ENCODE peak calls at places on chromosomes 6 and 20, in nine cellular contexts. One of them, this sample, is unnamed.
A peak's percentile ranks its signal among the peaks of the same experiment; 100 is the strongest.

GRCh38 chr6:68730291-68731054 is 95.4 kb downstream of the ADGRB3 start:
- DNase-seq in Panc1: no peak
- DNase-seq in mammary epithelial cell: no peak
- DNase-seq in CD4-positive, alpha-beta memory T cell: no peak
- DNase-seq in tibial artery: no peak
- DNase-seq in uterus: no peak
- DNase-seq in psoas muscle: no peak
- DNase-seq in effector memory CD4-positive, alpha-beta T cell: no peak
- DNase-seq in HCT116: no peak
- DNase-seq in this sample: no peak

GRCh38 chr20:32975698-32976674 is 28.2 kb downstream of the SUN5 start:
- DNase-seq in psoas muscle: no peak
- DNase-seq in Panc1: no peak
- DNase-seq in mammary epithelial cell: no peak
- DNase-seq in effector memory CD4-positive, alpha-beta T cell: no peak
- DNase-seq in tibial artery: no peak
- DNase-seq in uterus: no peak
- DNase-seq in HCT116: no peak
- DNase-seq in CD4-positive, alpha-beta memory T cell: no peak
- DNase-seq in this sample: no peak

GRCh38 chr20:59062057-59062456 is 19.5 kb upstream of the PRELID3B start:
- DNase-seq in Panc1: no peak
- DNase-seq in effector memory CD4-positive, alpha-beta T cell: no peak
- DNase-seq in uterus: no peak
- DNase-seq in HCT116: no peak
- DNase-seq in mammary epithelial cell: no peak
- DNase-seq in tibial artery: no peak
- DNase-seq in psoas muscle: no peak
- DNase-seq in CD4-positive, alpha-beta memory T cell: no peak
- DNase-seq in this sample: no peak

GRCh38 chr6:111276335-111276734 is 189.0 kb downstream of the SLC16A10 start:
- DNase-seq in tibial artery: no peak
- DNase-seq in Panc1: no peak
- DNase-seq in uterus: no peak
- DNase-seq in mammary epithelial cell: no peak
- DNase-seq in effector memory CD4-positive, alpha-beta T cell: no peak
- DNase-seq in HCT116: no peak
- DNase-seq in psoas muscle: no peak
- DNase-seq in CD4-positive, alpha-beta memory T cell: no peak
- DNase-seq in this sample: no peak

GRCh38 chr6:10949579-10950490 is 63.0 kb downstream of the SYCP2L start:
- DNase-seq in CD4-positive, alpha-beta memory T cell: no peak
- DNase-seq in uterus: no peak
- DNase-seq in effector memory CD4-positive, alpha-beta T cell: no peak
- DNase-seq in HCT116: no peak
- DNase-seq in Panc1: no peak
- DNase-seq in mammary epithelial cell: no peak
- DNase-seq in tibial artery: no peak
- DNase-seq in psoas muscle: no peak
- DNase-seq in this sample: no peak

GRCh38 chr20:46735436-46735835 is 26.0 kb downstream of the SLC2A10 start:
- DNase-seq in Panc1: no peak
- DNase-seq in mammary epithelial cell: no peak
- DNase-seq in CD4-positive, alpha-beta memory T cell: no peak
- DNase-seq in tibial artery: no peak
- DNase-seq in HCT116: no peak
- DNase-seq in uterus: no peak
- DNase-seq in effector memory CD4-positive, alpha-beta T cell: no peak
- DNase-seq in psoas muscle: no peak
- DNase-seq in this sample: no peak

GRCh38 chr20:45853484-45853883 is 3.7 kb downstream of the ACOT8 start:
- DNase-seq in effector memory CD4-positive, alpha-beta T cell: no peak
- DNase-seq in Panc1: no peak
- DNase-seq in CD4-positive, alpha-beta memory T cell: no peak
- DNase-seq in mammary epithelial cell: no peak
- DNase-seq in tibial artery: no peak
- DNase-seq in psoas muscle: no peak
- DNase-seq in HCT116: no peak
- DNase-seq in uterus: no peak
- DNase-seq in this sample: no peak

GRCh38 chr6:160139420-160139851 is 17.8 kb downstream of the SLC22A1 start:
- DNase-seq in uterus: peak; percentile 78
- DNase-seq in Panc1: no peak
- DNase-seq in CD4-positive, alpha-beta memory T cell: no peak
- DNase-seq in HCT116: no peak
- DNase-seq in effector memory CD4-positive, alpha-beta T cell: no peak
- DNase-seq in psoas muscle: no peak
- DNase-seq in mammary epithelial cell: peak; percentile 72
- DNase-seq in tibial artery: no peak
- DNase-seq in this sample: no peak

GRCh38 chr20:3686867-3687321 is 5.1 kb upstream of the ADAM33 start:
- DNase-seq in tibial artery: peak; percentile 93
- DNase-seq in CD4-positive, alpha-beta memory T cell: no peak
- DNase-seq in mammary epithelial cell: peak; percentile 51
- DNase-seq in HCT116: no peak
- DNase-seq in psoas muscle: peak; percentile 88
- DNase-seq in Panc1: no peak
- DNase-seq in uterus: peak; percentile 94
- DNase-seq in effector memory CD4-positive, alpha-beta T cell: no peak
- DNase-seq in this sample: peak; percentile 58

GRCh38 chr6:169320013-169320412 is 66.4 kb upstream of the THBS2 start:
- DNase-seq in mammary epithelial cell: no peak
- DNase-seq in tibial artery: no peak
- DNase-seq in effector memory CD4-positive, alpha-beta T cell: no peak
- DNase-seq in CD4-positive, alpha-beta memory T cell: no peak
- DNase-seq in psoas muscle: no peak
- DNase-seq in HCT116: no peak
- DNase-seq in Panc1: no peak
- DNase-seq in uterus: no peak
- DNase-seq in this sample: no peak

GRCh38 chr6:13500264-13500663 is 12.9 kb upstream of the GFOD1 start:
- DNase-seq in tibial artery: no peak
- DNase-seq in HCT116: no peak
- DNase-seq in psoas muscle: no peak
- DNase-seq in uterus: no peak
- DNase-seq in effector memory CD4-positive, alpha-beta T cell: no peak
- DNase-seq in CD4-positive, alpha-beta memory T cell: no peak
- DNase-seq in Panc1: no peak
- DNase-seq in mammary epithelial cell: peak; percentile 33
- DNase-seq in this sample: no peak

GRCh38 chr6:11700118-11700718 is 78.4 kb downstream of the ADTRP start:
- DNase-seq in Panc1: no peak
- DNase-seq in effector memory CD4-positive, alpha-beta T cell: no peak
- DNase-seq in tibial artery: no peak
- DNase-seq in CD4-positive, alpha-beta memory T cell: peak; percentile 38
- DNase-seq in psoas muscle: no peak
- DNase-seq in uterus: no peak
- DNase-seq in HCT116: peak; percentile 32
- DNase-seq in mammary epithelial cell: peak; percentile 29
- DNase-seq in this sample: no peak

GRCh38 chr20:50798650-50799049 is 3.8 kb downstream of the BCAS4 start:
- DNase-seq in uterus: no peak
- DNase-seq in HCT116: no peak
- DNase-seq in psoas muscle: no peak
- DNase-seq in tibial artery: no peak
- DNase-seq in CD4-positive, alpha-beta memory T cell: no peak
- DNase-seq in mammary epithelial cell: no peak
- DNase-seq in Panc1: no peak
- DNase-seq in effector memory CD4-positive, alpha-beta T cell: no peak
- DNase-seq in this sample: no peak

GRCh38 chr6:145278163-145278807 is 457.0 kb downstream of the EPM2A start:
- DNase-seq in Panc1: no peak
- DNase-seq in effector memory CD4-positive, alpha-beta T cell: no peak
- DNase-seq in tibial artery: no peak
- DNase-seq in mammary epithelial cell: no peak
- DNase-seq in CD4-positive, alpha-beta memory T cell: no peak
- DNase-seq in HCT116: no peak
- DNase-seq in uterus: no peak
- DNase-seq in psoas muscle: no peak
- DNase-seq in this sample: no peak

GRCh38 chr6:157173756-157174155 is 149.6 kb downstream of the TMEM242 start:
- DNase-seq in tibial artery: no peak
- DNase-seq in effector memory CD4-positive, alpha-beta T cell: no peak
- DNase-seq in mammary epithelial cell: no peak
- DNase-seq in Panc1: no peak
- DNase-seq in CD4-positive, alpha-beta memory T cell: no peak
- DNase-seq in uterus: no peak
- DNase-seq in psoas muscle: no peak
- DNase-seq in HCT116: no peak
- DNase-seq in this sample: no peak
- H3K36me3 ChIP-seq in tibial artery: peaks cover 7% of the 10 kb centered on the region
- H3K36me3 ChIP-seq in effector memory CD4-positive, alpha-beta T cell: peaks cover 6% of the 10 kb centered on the region
- H3K36me3 ChIP-seq in mammary epithelial cell: peaks cover 2% of the 10 kb centered on the region
- H3K36me3 ChIP-seq in Panc1: peaks cover 3% of the 10 kb centered on the region
- H3K36me3 ChIP-seq in CD4-positive, alpha-beta memory T cell: peaks cover 4% of the 10 kb centered on the region
- H3K36me3 ChIP-seq in uterus: no peaks in the 10 kb centered on the region
- H3K36me3 ChIP-seq in psoas muscle: peaks cover 13% of the 10 kb centered on the region
- H3K36me3 ChIP-seq in HCT116: no peaks in the 10 kb centered on the region
- H3K36me3 ChIP-seq in this sample: peaks cover 2% of the 10 kb centered on the region

DNA sequence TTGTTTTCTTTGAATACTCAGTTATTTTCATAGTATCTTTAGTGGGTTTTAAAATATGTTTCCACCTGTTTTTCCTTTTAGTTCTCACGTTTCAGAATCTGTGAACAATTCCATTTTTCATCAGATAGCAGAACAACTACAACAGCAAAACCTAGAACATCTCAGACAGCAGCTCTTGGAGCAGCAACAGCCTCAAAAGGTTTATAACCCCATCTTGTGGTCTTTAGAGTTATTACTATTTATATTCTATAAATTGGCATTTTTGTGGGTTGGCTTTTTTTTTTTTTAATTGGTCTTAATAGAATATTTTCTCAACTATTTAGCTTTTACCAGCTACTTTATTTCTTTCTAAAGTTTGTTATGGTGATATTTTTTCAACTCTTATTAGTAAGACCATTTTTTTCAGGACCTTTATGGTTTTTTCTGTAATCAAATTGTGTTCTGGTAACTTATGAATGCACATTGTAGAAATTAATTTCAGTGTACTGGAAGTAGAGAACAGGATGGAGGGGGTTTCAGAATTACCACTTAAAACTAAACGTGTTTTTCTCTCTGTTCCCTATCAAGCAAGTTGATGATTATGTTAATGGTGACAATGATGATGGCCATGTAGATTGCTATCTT is 72.2 kb downstream of the SCAF8 start:
- DNase-seq in mammary epithelial cell: peak; percentile 18
- DNase-seq in tibial artery: no peak
- DNase-seq in CD4-positive, alpha-beta memory T cell: peak; percentile 47
- DNase-seq in psoas muscle: no peak
- DNase-seq in HCT116: peak; percentile 31
- DNase-seq in Panc1: no peak
- DNase-seq in effector memory CD4-positive, alpha-beta T cell: no peak
- DNase-seq in uterus: no peak
- DNase-seq in this sample: no peak
- H3K36me3 ChIP-seq in mammary epithelial cell: peaks cover 32% of the 10 kb centered on the region
- H3K36me3 ChIP-seq in tibial artery: peaks cover 64% of the 10 kb centered on the region
- H3K36me3 ChIP-seq in CD4-positive, alpha-beta memory T cell: peaks cover 62% of the 10 kb centered on the region
- H3K36me3 ChIP-seq in psoas muscle: peaks cover 90% of the 10 kb centered on the region
- H3K36me3 ChIP-seq in HCT116: peaks cover 35% of the 10 kb centered on the region
- H3K36me3 ChIP-seq in Panc1: peaks cover 53% of the 10 kb centered on the region
- H3K36me3 ChIP-seq in effector memory CD4-positive, alpha-beta T cell: peaks cover 51% of the 10 kb centered on the region
- H3K36me3 ChIP-seq in uterus: no peaks in the 10 kb centered on the region
- H3K36me3 ChIP-seq in this sample: peaks cover 4% of the 10 kb centered on the region

DNA sequence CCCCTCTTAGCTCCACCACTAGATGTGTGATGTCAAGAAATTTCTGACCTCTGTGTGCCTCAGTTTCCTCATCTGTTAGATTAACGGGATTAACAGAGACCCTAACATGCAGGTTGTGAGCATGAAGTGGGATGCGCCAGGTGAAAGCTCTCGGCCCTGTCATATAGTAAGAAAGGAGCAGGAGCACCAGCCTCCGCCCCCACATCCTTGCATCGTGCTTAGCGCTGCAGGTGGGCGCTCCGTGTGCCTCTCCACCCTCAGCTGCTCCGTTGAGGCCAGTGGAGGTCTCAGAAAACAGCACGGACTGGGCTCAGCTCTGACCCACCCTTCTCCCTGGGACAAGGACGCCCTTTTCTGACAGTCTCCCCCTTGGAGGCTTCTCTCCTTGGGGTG is 63.4 kb downstream of the TCP11 start:
- DNase-seq in Panc1: no peak
- DNase-seq in psoas muscle: no peak
- DNase-seq in mammary epithelial cell: no peak
- DNase-seq in CD4-positive, alpha-beta memory T cell: no peak
- DNase-seq in HCT116: no peak
- DNase-seq in effector memory CD4-positive, alpha-beta T cell: no peak
- DNase-seq in uterus: no peak
- DNase-seq in tibial artery: peak; percentile 14
- DNase-seq in this sample: no peak
- H3K36me3 ChIP-seq in Panc1: no peaks in the 10 kb centered on the region
- H3K36me3 ChIP-seq in psoas muscle: peaks cover 78% of the 10 kb centered on the region
- H3K36me3 ChIP-seq in mammary epithelial cell: no peaks in the 10 kb centered on the region
- H3K36me3 ChIP-seq in CD4-positive, alpha-beta memory T cell: peaks cover 10% of the 10 kb centered on the region
- H3K36me3 ChIP-seq in HCT116: peaks cover 2% of the 10 kb centered on the region
- H3K36me3 ChIP-seq in effector memory CD4-positive, alpha-beta T cell: peaks cover 31% of the 10 kb centered on the region
- H3K36me3 ChIP-seq in uterus: no peaks in the 10 kb centered on the region
- H3K36me3 ChIP-seq in tibial artery: peaks cover 94% of the 10 kb centered on the region
- H3K36me3 ChIP-seq in this sample: peaks cover 67% of the 10 kb centered on the region

GRCh38 chr20:18165553-18165952 is 27.9 kb downstream of the KAT14 start:
- DNase-seq in Panc1: no peak
- DNase-seq in psoas muscle: no peak
- DNase-seq in uterus: no peak
- DNase-seq in tibial artery: no peak
- DNase-seq in mammary epithelial cell: no peak
- DNase-seq in effector memory CD4-positive, alpha-beta T cell: no peak
- DNase-seq in CD4-positive, alpha-beta memory T cell: no peak
- DNase-seq in HCT116: no peak
- DNase-seq in this sample: no peak

GRCh38 chr20:18166939-18167338 is 29.3 kb downstream of the KAT14 start:
- DNase-seq in Panc1: no peak
- DNase-seq in uterus: no peak
- DNase-seq in mammary epithelial cell: no peak
- DNase-seq in HCT116: no peak
- DNase-seq in CD4-positive, alpha-beta memory T cell: no peak
- DNase-seq in tibial artery: no peak
- DNase-seq in effector memory CD4-positive, alpha-beta T cell: no peak
- DNase-seq in psoas muscle: no peak
- DNase-seq in this sample: no peak

GRCh38 chr20:18166241-18166881 is 28.7 kb downstream of the KAT14 start:
- DNase-seq in effector memory CD4-positive, alpha-beta T cell: no peak
- DNase-seq in HCT116: no peak
- DNase-seq in mammary epithelial cell: no peak
- DNase-seq in CD4-positive, alpha-beta memory T cell: no peak
- DNase-seq in uterus: no peak
- DNase-seq in tibial artery: no peak
- DNase-seq in Panc1: no peak
- DNase-seq in psoas muscle: no peak
- DNase-seq in this sample: no peak

DNA sequence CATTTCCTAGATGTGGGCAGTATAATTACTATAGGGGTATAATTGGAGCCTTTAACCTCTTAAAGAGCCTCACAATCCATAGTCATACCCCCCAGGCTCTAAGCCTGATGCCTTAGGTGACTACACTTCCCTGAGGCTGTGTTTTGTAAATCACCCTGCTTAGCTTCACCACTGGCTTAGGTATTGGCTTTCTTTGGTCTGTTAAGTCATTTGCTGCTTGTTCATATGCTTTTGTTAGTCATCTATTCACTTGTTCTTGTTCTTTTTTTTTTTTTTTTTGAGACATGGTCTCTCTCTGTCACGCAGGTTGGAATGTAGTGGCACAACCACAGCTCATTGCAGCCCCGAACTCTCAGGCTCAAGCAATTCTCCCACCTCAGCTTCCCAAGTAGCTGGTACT is 26.7 kb downstream of the KAT14 start:
- DNase-seq in uterus: no peak
- DNase-seq in psoas muscle: no peak
- DNase-seq in CD4-positive, alpha-beta memory T cell: no peak
- DNase-seq in Panc1: no peak
- DNase-seq in tibial artery: no peak
- DNase-seq in mammary epithelial cell: peak; percentile 91
- DNase-seq in effector memory CD4-positive, alpha-beta T cell: no peak
- DNase-seq in HCT116: no peak
- DNase-seq in this sample: no peak
- H3K36me3 ChIP-seq in uterus: no peaks in the 10 kb centered on the region
- H3K36me3 ChIP-seq in psoas muscle: peaks cover 63% of the 10 kb centered on the region
- H3K36me3 ChIP-seq in CD4-positive, alpha-beta memory T cell: peaks cover 20% of the 10 kb centered on the region
- H3K36me3 ChIP-seq in Panc1: no peaks in the 10 kb centered on the region
- H3K36me3 ChIP-seq in tibial artery: peaks cover 56% of the 10 kb centered on the region
- H3K36me3 ChIP-seq in mammary epithelial cell: peaks cover 7% of the 10 kb centered on the region
- H3K36me3 ChIP-seq in effector memory CD4-positive, alpha-beta T cell: peaks cover 20% of the 10 kb centered on the region
- H3K36me3 ChIP-seq in HCT116: peaks cover 8% of the 10 kb centered on the region
- H3K36me3 ChIP-seq in this sample: peaks cover 22% of the 10 kb centered on the region

This sample was measured in lung.